ENCODE peak calls at places on chromosome X, in eight cellular contexts. B is HCT116; N is CD8-positive, alpha-beta T cell; H is CD4-positive, alpha-beta memory T cell; W is lung; L is heart right ventricle; M is CD8-positive, alpha-beta memory T cell; P is adrenal gland. Q is an unnamed sample.

GRCh38 chrX:115344885-115345653 is 55.6 kb downstream of the LUZP4 start:
- DNase-seq in B (peak; percentile 29), N (no peak), H (no peak), W (peak; percentile 89), L (peak; percentile 74), M (no peak), P (peak; percentile 93), Q (peak; percentile 93)

GRCh38 chrX:149453911-149454820 is 50.9 kb downstream of the IDS start:
- DNase-seq in B (no peak), N (no peak), H (no peak), W (no peak), L (no peak), M (no peak), P (no peak), Q (no peak)

GRCh38 chrX:7996414-7996813 is 69.2 kb upstream of the PNPLA4 start:
- DNase-seq in B (no peak), N (peak; percentile 2), H (peak; percentile 36), W (no peak), L (no peak), M (no peak), P (peak; percentile 22), Q (peak; percentile 27)

GRCh38 chrX:82591421-82591820 is 916.7 kb upstream of the POU3F4 start:
- DNase-seq in B (no peak), N (no peak), H (no peak), W (no peak), L (no peak), M (no peak), P (no peak), Q (no peak)

GRCh38 chrX:25156323-25156722 is 140.6 kb upstream of the ARX start:
- DNase-seq in B (no peak), N (no peak), H (no peak), W (no peak), L (no peak), M (no peak), P (no peak), Q (no peak)

GRCh38 chrX:34809096-34809495 is 133.5 kb upstream of the FAM47B start:
- DNase-seq in B (no peak), N (no peak), H (no peak), W (no peak), L (no peak), M (no peak), P (no peak), Q (no peak)

GRCh38 chrX:107626916-107627315 is 1.4 kb upstream of the PRPS1 start:
- DNase-seq in B (no peak), N (no peak), H (no peak), W (no peak), L (no peak), M (no peak), P (no peak), Q (no peak)

GRCh38 chrX:13256562-13256961 is 63.3 kb downstream of the ATXN3L start:
- DNase-seq in B (no peak), N (no peak), H (no peak), W (no peak), L (no peak), M (no peak), P (no peak), Q (no peak)

DNA sequence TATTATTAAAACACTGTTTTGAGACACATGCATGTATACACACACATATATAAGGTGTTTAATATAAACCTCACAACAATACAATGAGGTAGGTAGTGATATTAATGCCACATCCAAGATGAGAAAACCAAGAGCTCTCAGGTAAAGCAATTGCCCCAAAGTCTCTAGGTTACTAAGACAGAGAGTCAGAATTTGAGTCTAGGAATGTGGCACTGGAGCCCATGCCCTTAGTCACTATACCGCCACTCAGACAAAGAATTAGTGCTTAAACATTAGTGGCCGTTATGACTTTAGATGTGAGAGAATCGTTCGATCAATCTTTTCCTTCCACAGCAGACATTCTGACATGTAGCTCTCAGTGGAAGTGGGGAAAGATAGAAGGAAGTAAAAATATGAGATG is 108.2 kb upstream of the ACSL4 start:
- DNase-seq in B (no peak), N (no peak), H (no peak), W (no peak), L (no peak), M (no peak), P (no peak), Q (no peak)
- H3K4me1 ChIP-seq in B (peaks cover 11% of the 10 kb centered on the region), N (no peaks in the 10 kb centered on the region), H (no peaks in the 10 kb centered on the region), W (no peaks in the 10 kb centered on the region), L (no peaks in the 10 kb centered on the region), M (no peaks in the 10 kb centered on the region), P (no peaks in the 10 kb centered on the region), Q (no peaks in the 10 kb centered on the region)

GRCh38 chrX:32520789-32521188 is 690.6 kb downstream of the DMD start:
- DNase-seq in B (no peak), N (no peak), H (no peak), W (no peak), L (no peak), M (no peak), P (no peak), Q (no peak)
- H3K27me3 ChIP-seq in B (no peaks in the 10 kb centered on the region), N (no peaks in the 10 kb centered on the region), H (no peaks in the 10 kb centered on the region), W (no peaks in the 10 kb centered on the region), L (no peaks in the 10 kb centered on the region), M (no peaks in the 10 kb centered on the region), P (no peaks in the 10 kb centered on the region), Q (no peaks in the 10 kb centered on the region)

DNA sequence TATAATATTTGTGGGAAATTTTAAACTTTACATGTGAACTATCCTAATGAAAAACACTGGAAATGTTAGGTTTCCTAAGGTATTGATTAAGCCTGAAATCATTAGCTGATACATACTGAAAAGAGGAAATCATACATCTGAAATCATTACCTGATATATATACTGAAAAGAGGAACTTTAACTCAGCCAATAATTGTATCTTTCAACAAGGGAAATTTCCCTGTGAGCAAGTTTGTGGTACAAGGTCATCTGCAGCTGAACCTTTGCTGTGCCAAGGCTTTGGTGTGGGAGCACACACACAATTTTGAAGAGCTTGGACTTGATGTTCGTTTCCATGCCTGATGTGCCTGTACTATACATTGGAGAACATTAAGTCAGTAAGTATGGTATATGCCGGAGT is 131.9 kb upstream of the USP9X start:
- DNase-seq in B (no peak), N (no peak), H (no peak), W (no peak), L (no peak), M (no peak), P (peak; percentile 5), Q (no peak)
- H3K4me3 ChIP-seq in B (no peak overlapping the region), N (no peak overlapping the region), H (no peak overlapping the region), W (no peak overlapping the region), L (no peak overlapping the region), M (no peak overlapping the region), P (no peak overlapping the region), Q (no peak overlapping the region)

GRCh38 chrX:122389005-122389404 is 795.1 kb upstream of the GRIA3 start:
- DNase-seq in B (no peak), N (no peak), H (no peak), W (no peak), L (no peak), M (no peak), P (no peak), Q (no peak)
- H3K4me1 ChIP-seq in B (no peaks in the 10 kb centered on the region), N (no peaks in the 10 kb centered on the region), H (no peaks in the 10 kb centered on the region), W (peaks cover 1% of the 10 kb centered on the region), L (no peaks in the 10 kb centered on the region), M (no peaks in the 10 kb centered on the region), P (no peaks in the 10 kb centered on the region), Q (no peaks in the 10 kb centered on the region)

GRCh38 chrX:72308209-72308565 is 2.5 kb upstream of the CITED1 start:
- DNase-seq in B (no peak), N (no peak), H (no peak), W (no peak), L (no peak), M (no peak), P (no peak), Q (no peak)
- H3K27me3 ChIP-seq in B (no peaks in the 10 kb centered on the region), N (peaks cover 15% of the 10 kb centered on the region), H (peaks cover 5% of the 10 kb centered on the region), W (peaks cover 23% of the 10 kb centered on the region), L (peaks cover 6% of the 10 kb centered on the region), M (peaks cover 23% of the 10 kb centered on the region), P (peaks cover 64% of the 10 kb centered on the region), Q (peaks cover 4% of the 10 kb centered on the region)

GRCh38 chrX:154021131-154021611 is 1.5 kb upstream of the IRAK1 start:
- DNase-seq in B (no peak), N (no peak), H (peak; percentile 55), W (no peak), L (no peak), M (no peak), P (peak; percentile 57), Q (no peak)
- H3K4me3 ChIP-seq in B (peak overlapping the region; percentile 56), N (no peak overlapping the region), H (no peak overlapping the region), W (no peak overlapping the region), L (no peak overlapping the region), M (no peak overlapping the region), P (no peak overlapping the region), Q (no peak overlapping the region)

DNA sequence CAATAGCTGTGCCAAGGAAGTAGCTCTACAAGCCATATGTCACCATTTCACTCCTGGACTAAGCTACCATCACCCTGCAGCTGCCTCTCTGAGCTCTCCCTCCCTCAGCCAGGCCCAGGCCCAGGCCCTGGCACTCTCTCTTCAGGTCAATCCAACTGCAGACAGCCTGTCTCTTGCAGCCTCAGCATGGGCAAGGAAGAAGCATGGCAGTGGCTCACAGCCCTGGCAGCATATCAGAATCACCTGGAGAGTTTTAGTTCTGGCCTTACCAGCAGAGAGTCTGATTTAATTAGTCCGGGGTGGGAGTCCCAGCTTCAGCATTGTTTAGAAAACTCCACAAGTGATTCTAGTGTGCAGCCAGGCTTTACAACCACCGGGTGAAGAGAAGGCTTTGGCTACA is 31.5 kb downstream of the NALF2 start:
- DNase-seq in B (no peak), N (no peak), H (no peak), W (no peak), L (no peak), M (no peak), P (no peak), Q (peak; percentile 84)
- H3K4me1 ChIP-seq in B (no peaks in the 10 kb centered on the region), N (no peaks in the 10 kb centered on the region), H (peaks cover 14% of the 10 kb centered on the region), W (peaks cover 1% of the 10 kb centered on the region), L (no peaks in the 10 kb centered on the region), M (peaks cover 4% of the 10 kb centered on the region), P (no peaks in the 10 kb centered on the region), Q (peaks cover 50% of the 10 kb centered on the region)

GRCh38 chrX:110108381-110108796 is 105.5 kb downstream of the TMEM164 start:
- DNase-seq in B (no peak), N (no peak), H (no peak), W (peak; percentile 45), L (no peak), M (no peak), P (peak; percentile 63), Q (no peak)
- H3K27me3 ChIP-seq in B (no peaks in the 10 kb centered on the region), N (no peaks in the 10 kb centered on the region), H (no peaks in the 10 kb centered on the region), W (peaks cover 2% of the 10 kb centered on the region), L (no peaks in the 10 kb centered on the region), M (no peaks in the 10 kb centered on the region), P (no peaks in the 10 kb centered on the region), Q (no peaks in the 10 kb centered on the region)

GRCh38 chrX:119887721-119888425 is 7.8 kb upstream of the AKAP14 start:
- DNase-seq in B (peak; percentile 44), N (no peak), H (peak; percentile 54), W (peak; percentile 68), L (peak; percentile 66), M (peak; percentile 73), P (peak; percentile 66), Q (peak; percentile 52)
- H3K4me3 ChIP-seq in B (peak overlapping the region; percentile 40), N (no peak overlapping the region), H (no peak overlapping the region), W (no peak overlapping the region), L (peak overlapping the region; percentile 31), M (no peak overlapping the region), P (no peak overlapping the region), Q (no peak overlapping the region)